ENCODE peak calls at places on chromosomes 11 and 22, in nine cellular contexts. One of them, this sample, is unnamed. For H3K4me1, the result is how much of the 10 kb centered on the place peaks cover.

GRCh38 chr22:26194313-26194712 is 25.1 kb downstream of the SEZ6L start:
- DNase-seq in transverse colon: no peak
- DNase-seq in ovary: no peak
- DNase-seq in A549: no peak
- DNase-seq in stomach: no peak
- DNase-seq in spleen: no peak
- DNase-seq in esophagus squamous epithelium: no peak
- DNase-seq in IMR-90: no peak
- DNase-seq in testis: no peak
- DNase-seq in this sample: no peak

GRCh38 chr11:94934836-94935235 is 38.5 kb downstream of the CWC15 start:
- DNase-seq in esophagus squamous epithelium: no peak
- DNase-seq in A549: no peak
- DNase-seq in spleen: no peak
- DNase-seq in transverse colon: no peak
- DNase-seq in testis: no peak
- DNase-seq in ovary: no peak
- DNase-seq in IMR-90: no peak
- DNase-seq in stomach: no peak
- DNase-seq in this sample: no peak

GRCh38 chr11:82811369-82811768 is 77.7 kb upstream of the FAM181B start:
- DNase-seq in stomach: no peak
- DNase-seq in transverse colon: no peak
- DNase-seq in IMR-90: no peak
- DNase-seq in esophagus squamous epithelium: no peak
- DNase-seq in A549: no peak
- DNase-seq in ovary: no peak
- DNase-seq in testis: no peak
- DNase-seq in spleen: no peak
- DNase-seq in this sample: no peak

GRCh38 chr11:59765068-59765770 is 10.0 kb downstream of the STX3 start:
- DNase-seq in ovary: no peak
- DNase-seq in IMR-90: no peak
- DNase-seq in spleen: no peak
- DNase-seq in testis: no peak
- DNase-seq in stomach: no peak
- DNase-seq in transverse colon: peak
- DNase-seq in esophagus squamous epithelium: no peak
- DNase-seq in A549: no peak
- DNase-seq in this sample: no peak

GRCh38 chr11:116353517-116353916 is 419.3 kb downstream of the BUD13 start:
- DNase-seq in transverse colon: no peak
- DNase-seq in testis: no peak
- DNase-seq in IMR-90: no peak
- DNase-seq in esophagus squamous epithelium: no peak
- DNase-seq in stomach: no peak
- DNase-seq in ovary: no peak
- DNase-seq in A549: no peak
- DNase-seq in spleen: no peak
- DNase-seq in this sample: no peak

GRCh38 chr11:108672113-108672512 is 7.2 kb downstream of the DDX10 start:
- DNase-seq in transverse colon: no peak
- DNase-seq in testis: peak
- DNase-seq in stomach: no peak
- DNase-seq in A549: no peak
- DNase-seq in spleen: no peak
- DNase-seq in IMR-90: peak
- DNase-seq in esophagus squamous epithelium: no peak
- DNase-seq in ovary: peak
- DNase-seq in this sample: no peak

GRCh38 chr11:20452585-20452984 is 65.1 kb downstream of the PRMT3 start:
- DNase-seq in testis: no peak
- DNase-seq in esophagus squamous epithelium: no peak
- DNase-seq in transverse colon: no peak
- DNase-seq in A549: no peak
- DNase-seq in spleen: no peak
- DNase-seq in ovary: no peak
- DNase-seq in stomach: no peak
- DNase-seq in IMR-90: no peak
- DNase-seq in this sample: no peak

GRCh38 chr11:128582496-128583366 is 4.6 kb downstream of the ETS1 start:
- DNase-seq in spleen: no peak
- DNase-seq in esophagus squamous epithelium: no peak
- DNase-seq in A549: peak
- DNase-seq in stomach: no peak
- DNase-seq in ovary: no peak
- DNase-seq in IMR-90: peak
- DNase-seq in transverse colon: no peak
- DNase-seq in testis: no peak
- DNase-seq in this sample: peak

GRCh38 chr22:36765131-36765942 is 10.6 kb downstream of the IFT27 start:
- DNase-seq in A549: no peak
- DNase-seq in spleen: peak
- DNase-seq in transverse colon: no peak
- DNase-seq in ovary: no peak
- DNase-seq in esophagus squamous epithelium: no peak
- DNase-seq in IMR-90: no peak
- DNase-seq in testis: no peak
- DNase-seq in stomach: no peak
- DNase-seq in this sample: peak

GRCh38 chr11:134003792-134004405 is 47.1 kb upstream of the IGSF9B start:
- DNase-seq in spleen: no peak
- DNase-seq in ovary: no peak
- DNase-seq in stomach: no peak
- DNase-seq in esophagus squamous epithelium: no peak
- DNase-seq in testis: no peak
- DNase-seq in IMR-90: no peak
- DNase-seq in transverse colon: no peak
- DNase-seq in A549: no peak
- DNase-seq in this sample: no peak

GRCh38 chr11:28674432-28675076 is 566.4 kb downstream of the METTL15 start:
- DNase-seq in esophagus squamous epithelium: no peak
- DNase-seq in stomach: no peak
- DNase-seq in transverse colon: no peak
- DNase-seq in spleen: no peak
- DNase-seq in A549: no peak
- DNase-seq in IMR-90: peak
- DNase-seq in ovary: no peak
- DNase-seq in testis: no peak
- DNase-seq in this sample: no peak

GRCh38 chr22:35437038-35437437 is 37.1 kb downstream of the MCM5 start:
- DNase-seq in A549: peak
- DNase-seq in spleen: no peak
- DNase-seq in testis: peak
- DNase-seq in transverse colon: no peak
- DNase-seq in esophagus squamous epithelium: no peak
- DNase-seq in IMR-90: no peak
- DNase-seq in stomach: no peak
- DNase-seq in ovary: no peak
- DNase-seq in this sample: no peak

GRCh38 chr22:38751422-38752346 is 4.1 kb downstream of the SUN2 start:
- DNase-seq in ovary: no peak
- DNase-seq in esophagus squamous epithelium: peak
- DNase-seq in testis: no peak
- DNase-seq in spleen: peak
- DNase-seq in IMR-90: no peak
- DNase-seq in transverse colon: peak
- DNase-seq in A549: no peak
- DNase-seq in stomach: peak
- DNase-seq in this sample: no peak
- H3K4me1 ChIP-seq in ovary: under half
- H3K4me1 ChIP-seq in esophagus squamous epithelium: half or more
- H3K4me1 ChIP-seq in testis: under half
- H3K4me1 ChIP-seq in spleen: half or more
- H3K4me1 ChIP-seq in IMR-90: under half
- H3K4me1 ChIP-seq in transverse colon: under half
- H3K4me1 ChIP-seq in A549: under half
- H3K4me1 ChIP-seq in stomach: half or more
- H3K4me1 ChIP-seq in this sample: half or more

DNA sequence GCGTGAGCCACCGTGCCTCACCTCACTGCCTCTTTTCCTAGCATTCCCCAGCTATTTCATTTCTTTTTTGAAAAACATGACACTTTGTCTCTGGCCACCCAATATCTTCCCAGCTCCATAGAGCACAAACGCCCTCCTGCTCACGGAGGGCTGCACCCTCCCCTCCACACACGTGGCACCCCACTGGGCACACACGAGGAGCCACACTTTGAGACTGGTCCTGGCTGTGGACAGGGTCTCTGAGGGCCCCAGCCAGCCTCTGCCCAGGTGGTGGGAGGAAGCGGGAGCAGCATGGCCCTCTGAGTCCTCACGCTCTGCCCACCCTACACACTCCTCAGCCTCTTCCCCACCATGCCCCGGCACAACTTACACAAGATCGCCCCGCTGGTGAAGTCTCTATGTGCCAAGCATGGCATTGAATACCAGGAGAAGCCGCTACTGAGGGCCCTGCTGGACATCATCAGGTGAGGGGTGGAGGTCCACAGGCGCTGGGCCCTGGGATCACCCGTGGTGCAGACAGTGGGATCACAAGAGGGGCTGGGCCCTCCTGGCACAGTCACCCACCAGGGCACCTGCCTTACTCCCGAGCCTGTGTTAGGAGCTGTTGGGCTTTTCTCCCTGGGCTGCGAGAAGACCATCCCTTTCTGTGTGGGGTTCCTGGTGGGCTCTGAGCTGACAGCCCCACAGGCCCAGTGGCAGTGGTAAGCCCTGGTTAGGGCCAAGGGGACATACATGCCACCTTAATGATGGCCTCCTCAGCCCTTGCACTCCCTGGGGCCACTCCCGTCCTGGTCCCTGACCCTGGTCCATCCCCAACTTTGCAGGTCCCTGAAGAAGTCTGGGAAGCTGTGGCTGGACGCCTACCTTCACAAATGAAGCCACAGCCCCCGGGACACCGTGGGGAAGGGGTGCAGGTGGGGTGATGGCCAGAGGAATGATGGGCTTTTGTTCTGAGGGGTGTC is 26.2 kb downstream of the FADS3 start:
- DNase-seq in IMR-90: no peak
- DNase-seq in spleen: no peak
- DNase-seq in transverse colon: no peak
- DNase-seq in A549: no peak
- DNase-seq in ovary: no peak
- DNase-seq in testis: no peak
- DNase-seq in esophagus squamous epithelium: no peak
- DNase-seq in stomach: no peak
- DNase-seq in this sample: no peak
- TF ChIP-seq POLR2A in IMR-90: no peak
- TF ChIP-seq POLR2A in spleen: no peak
- TF ChIP-seq POLR2A in transverse colon: no peak
- TF ChIP-seq POLR2A in A549: no peak
- TF ChIP-seq POLR2A in ovary: no peak
- TF ChIP-seq POLR2A in testis: no peak
- TF ChIP-seq POLR2A in esophagus squamous epithelium: no peak
- TF ChIP-seq POLR2A in stomach: no peak
- TF ChIP-seq POLR2A in this sample: no peak

GRCh38 chr11:84824624-84825023 is 802.5 kb downstream of the DLG2 start:
- DNase-seq in testis: no peak
- DNase-seq in ovary: no peak
- DNase-seq in IMR-90: no peak
- DNase-seq in stomach: no peak
- DNase-seq in esophagus squamous epithelium: no peak
- DNase-seq in A549: no peak
- DNase-seq in spleen: no peak
- DNase-seq in transverse colon: no peak
- DNase-seq in this sample: no peak
- H3K4me1 ChIP-seq in testis: under half
- H3K4me1 ChIP-seq in ovary: under half
- H3K4me1 ChIP-seq in IMR-90: under half
- H3K4me1 ChIP-seq in stomach: under half
- H3K4me1 ChIP-seq in esophagus squamous epithelium: under half
- H3K4me1 ChIP-seq in A549: under half
- H3K4me1 ChIP-seq in spleen: under half
- H3K4me1 ChIP-seq in transverse colon: under half
- H3K4me1 ChIP-seq in this sample: under half

GRCh38 chr22:31121403-31121802 is 1.4 kb upstream of the INPP5J start:
- DNase-seq in esophagus squamous epithelium: no peak
- DNase-seq in transverse colon: no peak
- DNase-seq in stomach: no peak
- DNase-seq in A549: no peak
- DNase-seq in IMR-90: no peak
- DNase-seq in spleen: peak
- DNase-seq in testis: no peak
- DNase-seq in ovary: no peak
- DNase-seq in this sample: no peak

GRCh38 chr22:31122196-31122531 is 602 bp upstream of the INPP5J start:
- DNase-seq in stomach: no peak
- DNase-seq in ovary: no peak
- DNase-seq in esophagus squamous epithelium: no peak
- DNase-seq in spleen: no peak
- DNase-seq in testis: no peak
- DNase-seq in IMR-90: no peak
- DNase-seq in A549: no peak
- DNase-seq in transverse colon: no peak
- DNase-seq in this sample: no peak

GRCh38 chr22:31124290-31124689 is 1.5 kb downstream of the INPP5J start:
- DNase-seq in IMR-90: no peak
- DNase-seq in A549: no peak
- DNase-seq in spleen: peak
- DNase-seq in ovary: no peak
- DNase-seq in stomach: no peak
- DNase-seq in transverse colon: no peak
- DNase-seq in testis: no peak
- DNase-seq in esophagus squamous epithelium: no peak
- DNase-seq in this sample: no peak

GRCh38 chr22:31123292-31123602 is 481 bp downstream of the INPP5J start:
- DNase-seq in ovary: no peak
- DNase-seq in esophagus squamous epithelium: no peak
- DNase-seq in transverse colon: no peak
- DNase-seq in IMR-90: no peak
- DNase-seq in A549: no peak
- DNase-seq in stomach: no peak
- DNase-seq in spleen: no peak
- DNase-seq in testis: no peak
- DNase-seq in this sample: no peak

DNA sequence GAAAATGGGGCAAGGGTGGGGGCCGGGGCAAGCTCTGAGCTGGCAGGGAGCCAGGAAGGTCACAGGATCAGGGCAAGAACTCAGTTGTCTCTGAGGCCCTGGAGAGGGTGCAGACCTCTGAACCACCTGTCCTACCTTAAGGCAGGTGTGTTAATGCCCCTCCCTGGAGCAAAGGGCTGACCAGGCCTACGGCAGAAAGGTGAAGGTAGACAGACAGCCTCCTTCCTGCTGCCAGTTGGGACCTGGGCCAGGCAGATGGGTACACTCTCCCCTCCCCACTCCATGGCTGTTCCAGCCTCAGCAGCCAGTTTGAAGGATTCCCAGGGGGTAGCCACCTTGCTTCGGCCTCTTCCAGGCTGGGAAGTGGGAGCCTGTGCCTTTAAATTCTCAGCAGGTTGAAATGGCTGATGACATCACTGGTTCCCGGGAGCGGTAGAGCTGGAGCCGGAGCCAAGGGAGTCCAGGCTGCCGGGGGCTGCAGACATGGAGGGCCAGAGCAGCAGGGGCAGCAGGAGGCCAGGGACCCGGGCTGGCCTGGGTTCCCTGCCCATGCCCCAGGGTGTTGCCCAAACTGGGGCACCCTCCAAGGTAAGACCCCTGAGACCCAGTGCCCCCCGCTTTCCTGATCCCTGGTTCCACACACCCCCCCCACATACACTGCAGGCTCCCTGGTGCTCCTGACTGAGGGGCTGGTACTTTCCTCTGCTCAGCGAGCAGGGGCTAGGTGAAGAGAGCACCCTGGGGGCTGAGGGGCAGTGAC is at the start of gene INPP5J:
- DNase-seq in testis: peak
- DNase-seq in spleen: peak
- DNase-seq in IMR-90: peak
- DNase-seq in ovary: peak
- DNase-seq in transverse colon: peak
- DNase-seq in stomach: peak
- DNase-seq in A549: peak
- DNase-seq in esophagus squamous epithelium: no peak
- DNase-seq in this sample: peak
- TF ChIP-seq POLR2A in testis: no peak
- TF ChIP-seq POLR2A in spleen: no peak
- TF ChIP-seq POLR2A in IMR-90: no peak
- TF ChIP-seq POLR2A in ovary: no peak
- TF ChIP-seq POLR2A in transverse colon: peak
- TF ChIP-seq POLR2A in stomach: no peak
- TF ChIP-seq POLR2A in A549: peak
- TF ChIP-seq POLR2A in esophagus squamous epithelium: no peak
- TF ChIP-seq POLR2A in this sample: no peak